ENCODE peak calls at places on chromosomes 12 and 14, in four cellular contexts. One of them, this sample, is unnamed.

GRCh38 chr12:121801601-121802484 is 2.0 kb upstream of the SETD1B start:
- DNase-seq in H54: no peak
- DNase-seq in activated T-cell treated with anti-CD3 and anti-CD28 coated beads for 24 hours: no peak
- DNase-seq in endothelial cell: no peak
- DNase-seq in this sample: no peak

GRCh38 chr12:27179399-27180214 is 64.5 kb upstream of the STK38L start:
- DNase-seq in H54: peak
- DNase-seq in activated T-cell treated with anti-CD3 and anti-CD28 coated beads for 24 hours: peak
- DNase-seq in endothelial cell: no peak
- DNase-seq in this sample: no peak

GRCh38 chr14:24430143-24430681 is 458 bp downstream of the KHNYN start:
- DNase-seq in H54: peak
- DNase-seq in activated T-cell treated with anti-CD3 and anti-CD28 coated beads for 24 hours: peak
- DNase-seq in endothelial cell: peak
- DNase-seq in this sample: peak

GRCh38 chr14:89912667-89913211 is 41.8 kb downstream of the EFCAB11 start:
- DNase-seq in H54: peak
- DNase-seq in activated T-cell treated with anti-CD3 and anti-CD28 coated beads for 24 hours: no peak
- DNase-seq in endothelial cell: no peak
- DNase-seq in this sample: peak

GRCh38 chr14:34750670-34751069 is 36.3 kb upstream of the CFL2 start:
- DNase-seq in H54: peak
- DNase-seq in activated T-cell treated with anti-CD3 and anti-CD28 coated beads for 24 hours: no peak
- DNase-seq in endothelial cell: no peak
- DNase-seq in this sample: no peak

GRCh38 chr14:100067971-100068959 is 3.0 kb downstream of the EVL start:
- DNase-seq in H54: peak
- DNase-seq in activated T-cell treated with anti-CD3 and anti-CD28 coated beads for 24 hours: peak
- DNase-seq in endothelial cell: no peak
- DNase-seq in this sample: peak

GRCh38 chr12:52600071-52600470 is 1.2 kb downstream of the KRT72 start:
- DNase-seq in H54: no peak
- DNase-seq in activated T-cell treated with anti-CD3 and anti-CD28 coated beads for 24 hours: no peak
- DNase-seq in endothelial cell: no peak
- DNase-seq in this sample: no peak

GRCh38 chr12:77122236-77122635 is 56.9 kb upstream of the E2F7 start:
- DNase-seq in H54: no peak
- DNase-seq in activated T-cell treated with anti-CD3 and anti-CD28 coated beads for 24 hours: no peak
- DNase-seq in endothelial cell: no peak
- DNase-seq in this sample: no peak

GRCh38 chr12:54431911-54432814 is 13.1 kb upstream of the ITGA5 start:
- DNase-seq in H54: no peak
- DNase-seq in activated T-cell treated with anti-CD3 and anti-CD28 coated beads for 24 hours: no peak
- DNase-seq in endothelial cell: peak
- DNase-seq in this sample: peak

GRCh38 chr12:95547522-95548055 is 3.7 kb downstream of the USP44 start:
- DNase-seq in H54: no peak
- DNase-seq in activated T-cell treated with anti-CD3 and anti-CD28 coated beads for 24 hours: no peak
- DNase-seq in endothelial cell: no peak
- DNase-seq in this sample: no peak

GRCh38 chr14:71728386-71728785 is 203.8 kb upstream of the RGS6 start:
- DNase-seq in H54: no peak
- DNase-seq in activated T-cell treated with anti-CD3 and anti-CD28 coated beads for 24 hours: no peak
- DNase-seq in endothelial cell: no peak
- DNase-seq in this sample: no peak

GRCh38 chr14:89750909-89751502 is 203.5 kb downstream of the EFCAB11 start:
- DNase-seq in H54: no peak
- DNase-seq in activated T-cell treated with anti-CD3 and anti-CD28 coated beads for 24 hours: peak
- DNase-seq in endothelial cell: no peak
- DNase-seq in this sample: no peak

GRCh38 chr14:100297320-100298300 is 8.6 kb downstream of the SLC25A29 start:
- DNase-seq in H54: no peak
- DNase-seq in activated T-cell treated with anti-CD3 and anti-CD28 coated beads for 24 hours: no peak
- DNase-seq in endothelial cell: no peak
- DNase-seq in this sample: peak

GRCh38 chr12:23493690-23494101 is 455.8 kb downstream of the SOX5 start:
- DNase-seq in H54: no peak
- DNase-seq in activated T-cell treated with anti-CD3 and anti-CD28 coated beads for 24 hours: no peak
- DNase-seq in endothelial cell: no peak
- DNase-seq in this sample: no peak

GRCh38 chr12:112627851-112628250 is 163.7 kb upstream of the RPH3A start:
- DNase-seq in H54: no peak
- DNase-seq in activated T-cell treated with anti-CD3 and anti-CD28 coated beads for 24 hours: no peak
- DNase-seq in endothelial cell: peak
- DNase-seq in this sample: no peak

GRCh38 chr12:103729499-103729898 is 111.5 kb downstream of the NT5DC3 start:
- DNase-seq in H54: no peak
- DNase-seq in activated T-cell treated with anti-CD3 and anti-CD28 coated beads for 24 hours: no peak
- DNase-seq in endothelial cell: no peak
- DNase-seq in this sample: no peak

GRCh38 chr14:69580009-69580577 is 5.4 kb upstream of the CCDC177 start:
- DNase-seq in H54: no peak
- DNase-seq in activated T-cell treated with anti-CD3 and anti-CD28 coated beads for 24 hours: no peak
- DNase-seq in endothelial cell: peak
- DNase-seq in this sample: no peak

GRCh38 chr14:92986254-92987147 is 63.6 kb downstream of the CHGA start:
- DNase-seq in H54: peak
- DNase-seq in activated T-cell treated with anti-CD3 and anti-CD28 coated beads for 24 hours: no peak
- DNase-seq in endothelial cell: no peak
- DNase-seq in this sample: peak

GRCh38 chr12:115504241-115504941 is 773.1 kb downstream of the MED13L start:
- DNase-seq in H54: no peak
- DNase-seq in activated T-cell treated with anti-CD3 and anti-CD28 coated beads for 24 hours: no peak
- DNase-seq in endothelial cell: peak
- DNase-seq in this sample: peak

GRCh38 chr12:3685813-3686212 is 67.1 kb downstream of the CRACR2A start:
- DNase-seq in H54: no peak
- DNase-seq in activated T-cell treated with anti-CD3 and anti-CD28 coated beads for 24 hours: no peak
- DNase-seq in endothelial cell: no peak
- DNase-seq in this sample: no peak

GRCh38 chr12:127270193-127270592 is 996.8 kb upstream of the TMEM132C start:
- DNase-seq in H54: no peak
- DNase-seq in activated T-cell treated with anti-CD3 and anti-CD28 coated beads for 24 hours: no peak
- DNase-seq in endothelial cell: no peak
- DNase-seq in this sample: no peak

GRCh38 chr12:127293507-127294310 is 973.3 kb upstream of the TMEM132C start:
- DNase-seq in H54: peak
- DNase-seq in activated T-cell treated with anti-CD3 and anti-CD28 coated beads for 24 hours: peak
- DNase-seq in endothelial cell: no peak
- DNase-seq in this sample: no peak

GRCh38 chr14:36054353-36055051 is 122.0 kb downstream of the PTCSC3 start:
- DNase-seq in H54: no peak
- DNase-seq in activated T-cell treated with anti-CD3 and anti-CD28 coated beads for 24 hours: no peak
- DNase-seq in endothelial cell: no peak
- DNase-seq in this sample: peak

GRCh38 chr14:90300649-90301048 is 31.1 kb downstream of the NRDE2 start:
- DNase-seq in H54: peak
- DNase-seq in activated T-cell treated with anti-CD3 and anti-CD28 coated beads for 24 hours: no peak
- DNase-seq in endothelial cell: no peak
- DNase-seq in this sample: no peak

GRCh38 chr12:50351120-50352043 is 45.0 kb downstream of the FAM186A start:
- DNase-seq in H54: no peak
- DNase-seq in activated T-cell treated with anti-CD3 and anti-CD28 coated beads for 24 hours: no peak
- DNase-seq in endothelial cell: no peak
- DNase-seq in this sample: peak

GRCh38 chr12:118302053-118302452 is 70.7 kb downstream of the TAOK3 start:
- DNase-seq in H54: peak
- DNase-seq in activated T-cell treated with anti-CD3 and anti-CD28 coated beads for 24 hours: no peak
- DNase-seq in endothelial cell: no peak
- DNase-seq in this sample: no peak

GRCh38 chr14:60656755-60657608 is 7.7 kb upstream of the SIX1 start:
- DNase-seq in H54: peak
- DNase-seq in activated T-cell treated with anti-CD3 and anti-CD28 coated beads for 24 hours: no peak
- DNase-seq in endothelial cell: peak
- DNase-seq in this sample: peak

GRCh38 chr12:5173511-5174011 is 129.9 kb downstream of the KCNA5 start:
- DNase-seq in H54: peak
- DNase-seq in activated T-cell treated with anti-CD3 and anti-CD28 coated beads for 24 hours: no peak
- DNase-seq in endothelial cell: no peak
- DNase-seq in this sample: peak

GRCh38 chr14:53002576-53002975 is 51.7 kb upstream of the FERMT2 start:
- DNase-seq in H54: no peak
- DNase-seq in activated T-cell treated with anti-CD3 and anti-CD28 coated beads for 24 hours: no peak
- DNase-seq in endothelial cell: no peak
- DNase-seq in this sample: no peak

GRCh38 chr12:108735855-108736254 is 4.5 kb upstream of the CORO1C start:
- DNase-seq in H54: no peak
- DNase-seq in activated T-cell treated with anti-CD3 and anti-CD28 coated beads for 24 hours: no peak
- DNase-seq in endothelial cell: no peak
- DNase-seq in this sample: no peak

This sample was measured in heart right ventricle.